ENCODE peak calls at places on chromosomes 11 and 22, in four cellular contexts. L, X, K and A are unnamed samples. For H3K4me1, the result is how much of the 10 kb centered on the place peaks cover.

GRCh38 chr11:3178349-3178748 is 13.2 kb upstream of the OSBPL5 start:
- DNase-seq in L (no peak), K (no peak), X (no peak), A (peak)

GRCh38 chr11:94134651-94135512 is 6.2 kb downstream of the PANX1 start:
- DNase-seq in K (peak), L (peak), X (peak), A (peak)

GRCh38 chr22:41557401-41558240 is 3.2 kb upstream of the CSDC2 start:
- DNase-seq in K (peak), X (peak), L (peak), A (peak)

GRCh38 chr11:121127809-121128208 is 26.8 kb downstream of the TECTA start:
- DNase-seq in L (no peak), X (no peak), K (no peak), A (no peak)

GRCh38 chr22:20782601-20783299 is 8.8 kb downstream of the SERPIND1 start:
- DNase-seq in K (no peak), X (no peak), L (no peak), A (no peak)

GRCh38 chr11:120352405-120352804 is 16.2 kb downstream of the ARHGEF12 start:
- DNase-seq in X (peak), L (no peak), K (no peak), A (no peak)

GRCh38 chr11:131109256-131109655 is 193.0 kb upstream of the SNX19 start:
- DNase-seq in L (no peak), K (no peak), X (no peak), A (peak)

GRCh38 chr11:134850566-134850965 is 438.5 kb upstream of the B3GAT1 start:
- DNase-seq in K (no peak), L (no peak), X (no peak), A (no peak)

GRCh38 chr11:68564261-68564660 is 103.7 kb downstream of the PPP6R3 start:
- DNase-seq in L (no peak), X (no peak), K (no peak), A (no peak)

GRCh38 chr22:38611559-38611958 is 41.6 kb upstream of the DMC1 start:
- DNase-seq in X (no peak), K (no peak), L (no peak), A (no peak)

GRCh38 chr11:1852271-1852877 is 510 bp upstream of the LSP1 start:
- DNase-seq in L (no peak), K (no peak), X (no peak), A (no peak)

GRCh38 chr22:44759430-44760310 is 7.3 kb downstream of the ARHGAP8 start:
- DNase-seq in L (no peak), K (no peak), X (no peak), A (no peak)

GRCh38 chr11:128776434-128777284 is 82.8 kb downstream of the FLI1 start:
- DNase-seq in X (peak), L (no peak), K (peak), A (peak)

GRCh38 chr11:87445002-87445401 is 407.3 kb downstream of the TMEM135 start:
- DNase-seq in L (no peak), X (no peak), K (no peak), A (peak)

GRCh38 chr11:18632841-18633240 is 1.3 kb downstream of the SPTY2D1 start:
- DNase-seq in K (no peak), L (no peak), X (no peak), A (peak)

GRCh38 chr11:103332409-103332808 is 223.2 kb downstream of the DYNC2H1 start:
- DNase-seq in X (no peak), L (no peak), K (no peak), A (no peak)

GRCh38 chr22:38850399-38850798 is 6.6 kb upstream of the NPTXR start:
- DNase-seq in X (no peak), L (no peak), K (no peak), A (no peak)

GRCh38 chr11:95066721-95067041 is at the start of gene SRSF8:
- DNase-seq in L (no peak), K (no peak), X (no peak), A (no peak)

GRCh38 chr11:27383645-27384044 is 20.6 kb upstream of the CCDC34 start:
- DNase-seq in K (no peak), L (no peak), X (no peak), A (no peak)

GRCh38 chr11:73317803-73318202 is 9.7 kb downstream of the ARHGEF17 start:
- DNase-seq in X (no peak), K (no peak), L (no peak), A (no peak)

GRCh38 chr11:27388869-27389268 is 25.9 kb upstream of the CCDC34 start:
- DNase-seq in X (no peak), K (no peak), L (no peak), A (no peak)

GRCh38 chr22:50112151-50113118 is 22.6 kb downstream of the MOV10L1 start:
- DNase-seq in K (no peak), X (no peak), L (no peak), A (peak)

GRCh38 chr11:33996498-33997454 is 54.8 kb upstream of the CAPRIN1 start:
- DNase-seq in L (peak), X (peak), K (peak), A (peak)

GRCh38 chr11:62832346-62833234 is at the start of gene TEX54:
- DNase-seq in L (no peak), X (no peak), K (peak), A (peak)

GRCh38 chr11:32034149-32034548 is 56.7 kb upstream of the RCN1 start:
- DNase-seq in X (no peak), K (no peak), L (no peak), A (peak)

GRCh38 chr11:87125257-87125656 is 87.5 kb downstream of the TMEM135 start:
- DNase-seq in X (no peak), L (no peak), K (no peak), A (no peak)

GRCh38 chr11:67050139-67050538 is 6.5 kb upstream of the RHOD start:
- DNase-seq in K (no peak), L (no peak), X (no peak), A (no peak)

GRCh38 chr22:19915287-19915954 is 26.2 kb upstream of the COMT start:
- DNase-seq in K (no peak), X (no peak), L (no peak), A (no peak)

DNA sequence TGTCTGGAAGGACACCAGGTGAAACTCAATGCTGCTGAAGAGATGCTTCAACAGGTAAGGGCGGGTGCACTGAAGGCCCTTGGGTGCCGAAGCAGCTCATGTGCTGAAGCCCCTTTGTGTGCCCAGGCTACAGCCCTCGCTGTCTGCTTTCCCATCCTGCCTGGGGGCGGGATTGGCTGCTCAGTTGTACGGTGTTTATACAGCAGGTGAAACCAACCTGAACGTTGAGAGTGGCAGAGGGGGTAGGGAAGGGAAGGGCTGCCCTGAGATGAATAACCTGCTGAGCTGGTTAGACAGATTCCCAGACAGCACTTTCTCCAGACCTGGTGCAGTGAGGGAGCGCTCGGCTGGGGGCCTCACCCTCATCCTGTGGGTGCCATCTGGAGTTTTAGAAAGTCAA is 75.7 kb downstream of the CYB5R2 start:
- DNase-seq in X (no peak), L (no peak), K (peak), A (no peak)
- H3K4me3 ChIP-seq in X (no peak), L (no peak), K (peak), A (no peak)

GRCh38 chr22:34281738-34282137 is 361.5 kb upstream of the LARGE1 start:
- DNase-seq in X (no peak), K (no peak), L (no peak), A (no peak)
- H3K4me1 ChIP-seq in X (under half), K (under half), L (under half), A (under half)

GRCh38 chr22:37290737-37291136 is 8.4 kb downstream of the CYTH4 start:
- DNase-seq in K (no peak), X (no peak), L (no peak), A (peak)
- H3K4me3 ChIP-seq in K (no peak), X (no peak), L (no peak), A (no peak)

GRCh38 chr22:24983151-24983550 is 30.6 kb downstream of the KIAA1671 start:
- DNase-seq in X (no peak), L (no peak), K (no peak), A (no peak)

GRCh38 chr22:24985824-24986214 is 33.3 kb downstream of the KIAA1671 start:
- DNase-seq in L (no peak), K (no peak), X (no peak), A (no peak)

GRCh38 chr22:24982301-24983056 is 30.0 kb downstream of the KIAA1671 start:
- DNase-seq in L (no peak), X (no peak), K (no peak), A (no peak)

GRCh38 chr22:24981656-24982055 is 29.1 kb downstream of the KIAA1671 start:
- DNase-seq in K (no peak), X (no peak), L (no peak), A (no peak)

DNA sequence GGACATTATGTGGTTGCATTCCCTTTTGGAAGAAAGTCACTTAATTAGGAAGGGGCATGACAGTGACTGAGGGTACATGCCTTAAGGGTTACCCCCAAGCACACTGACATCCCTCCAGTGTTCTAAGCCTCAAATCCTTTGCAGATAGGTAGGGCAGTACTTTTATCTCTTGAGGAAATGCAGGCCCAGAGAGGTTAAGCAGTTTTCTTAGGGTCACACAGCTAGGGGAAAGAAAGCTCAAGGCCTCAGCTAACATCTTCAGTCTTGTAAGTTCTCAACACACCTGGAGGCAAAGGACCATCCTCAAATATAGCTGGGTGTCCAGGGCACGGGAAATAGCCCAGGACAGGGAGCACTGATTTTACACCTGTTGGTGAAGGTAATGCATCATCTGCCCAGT is 31.6 kb downstream of the KIAA1671 start:
- DNase-seq in L (no peak), X (no peak), K (no peak), A (no peak)
- H3K4me1 ChIP-seq in L (under half), X (under half), K (under half), A (under half)

DNA sequence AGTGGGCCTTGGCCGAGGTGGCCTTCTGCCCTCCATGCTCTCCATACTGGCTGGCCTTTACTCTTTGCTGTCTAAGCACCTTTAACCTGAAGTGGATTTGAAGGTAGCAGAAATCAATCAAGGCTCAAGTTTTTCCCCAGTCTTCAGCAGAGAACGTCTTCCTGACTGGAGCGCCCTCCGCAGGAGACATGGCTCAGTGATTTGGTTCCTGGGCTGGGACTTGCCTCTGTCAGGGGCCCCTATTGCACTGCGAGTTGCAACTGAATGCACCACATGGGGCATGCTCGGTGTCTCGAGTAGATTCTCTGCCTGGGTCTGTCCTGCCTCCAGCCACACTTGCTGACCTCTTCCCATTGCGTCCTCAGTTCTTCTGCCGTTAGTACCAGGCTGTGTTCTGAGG is 79.6 kb downstream of the BMAL1 start:
- DNase-seq in K (no peak), X (no peak), L (no peak), A (no peak)
- H3K4me3 ChIP-seq in K (no peak), X (no peak), L (no peak), A (no peak)

DNA sequence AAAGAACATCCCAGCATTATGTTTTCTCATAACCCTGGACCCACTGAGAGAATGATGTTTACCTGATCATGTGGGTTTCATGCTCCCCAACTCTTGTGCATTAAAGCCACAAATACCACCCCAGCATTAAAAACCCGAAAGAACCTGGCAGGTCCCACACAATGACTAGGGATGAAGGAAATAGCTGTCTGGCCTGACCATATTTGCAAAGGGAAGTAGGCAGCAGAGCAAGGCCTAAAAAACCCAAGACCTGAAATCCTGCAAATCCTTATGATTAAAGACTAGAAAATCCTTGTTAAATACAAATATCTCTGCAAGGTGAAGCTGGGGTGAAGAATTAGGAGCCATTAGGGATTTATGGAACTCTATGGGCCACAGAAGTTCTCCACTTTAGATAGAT is 23.7 kb downstream of the PAK1 start:
- DNase-seq in X (no peak), K (no peak), L (no peak), A (no peak)
- H3K4me1 ChIP-seq in X (under half), K (under half), L (under half), A (under half)